ENCODE peak calls at places on chromosome 1, in six cellular contexts. J, E, M, A, S and W are unnamed samples. For H3K4me1, the result is how much of the 10 kb centered on the place peaks cover.

GRCh38 chr1:25195835-25196234 is 36.5 kb downstream of the SYF2 start:
- DNase-seq in J (no peak), E (peak), M (no peak), A (no peak), S (no peak), W (no peak)

GRCh38 chr1:117120774-117121588 is 568 bp downstream of the TRIM45 start:
- DNase-seq in J (peak), E (no peak), M (no peak), A (no peak), S (no peak), W (no peak)

GRCh38 chr1:26177182-26177684 is at the start of gene CNKSR1:
- DNase-seq in J (peak), E (no peak), M (peak), A (no peak), S (peak), W (peak)

GRCh38 chr1:9843576-9843945 is 19.8 kb upstream of the CLSTN1 start:
- DNase-seq in J (no peak), E (no peak), M (no peak), A (no peak), S (no peak), W (no peak)

GRCh38 chr1:86650065-86650464 is 54.3 kb upstream of the SH3GLB1 start:
- DNase-seq in J (peak), E (no peak), M (no peak), A (no peak), S (no peak), W (no peak)

GRCh38 chr1:193957556-193958095 is 771.2 kb upstream of the B3GALT2 start:
- DNase-seq in J (no peak), E (no peak), M (no peak), A (no peak), S (no peak), W (no peak)

GRCh38 chr1:188281927-188282326 is 1453.2 kb downstream of the PLA2G4A start:
- DNase-seq in J (no peak), E (no peak), M (no peak), A (no peak), S (no peak), W (no peak)

GRCh38 chr1:61459345-61459744 is 265.6 kb downstream of the TM2D1 start:
- DNase-seq in J (no peak), E (peak), M (no peak), A (no peak), S (no peak), W (no peak)

GRCh38 chr1:109963864-109964263 is 20.7 kb upstream of the AHCYL1 start:
- DNase-seq in J (no peak), E (no peak), M (no peak), A (no peak), S (no peak), W (no peak)

GRCh38 chr1:169072945-169073725 is 33.4 kb upstream of the ATP1B1 start:
- DNase-seq in J (no peak), E (no peak), M (no peak), A (no peak), S (no peak), W (no peak)

GRCh38 chr1:156684227-156684782 is 7.1 kb upstream of the NES start:
- DNase-seq in J (no peak), E (no peak), M (no peak), A (no peak), S (no peak), W (no peak)

GRCh38 chr1:63674238-63674864 is 81.1 kb downstream of the PGM1 start:
- DNase-seq in J (peak), E (peak), M (peak), A (peak), S (peak), W (peak)

GRCh38 chr1:107623431-107623830 is 341.5 kb downstream of the VAV3 start:
- DNase-seq in J (no peak), E (no peak), M (no peak), A (no peak), S (no peak), W (no peak)

DNA sequence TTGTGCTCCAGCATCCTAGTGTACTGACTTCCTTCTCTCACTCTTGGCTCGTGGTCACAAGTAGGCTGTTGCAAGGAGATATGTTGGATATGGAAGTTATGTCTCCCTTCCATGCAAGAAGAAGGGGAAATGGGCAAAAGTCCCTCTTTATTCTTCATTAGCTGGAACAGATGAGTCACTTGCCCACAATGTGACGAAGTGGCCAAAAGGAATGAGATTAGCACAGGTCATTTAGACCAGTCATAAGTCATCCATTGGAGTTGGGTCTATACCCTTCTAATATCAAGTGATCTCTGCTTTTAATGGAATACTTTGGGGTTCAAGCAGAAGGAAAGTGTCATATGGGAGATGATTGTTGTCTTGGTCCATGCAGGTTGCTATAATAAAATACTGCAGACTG is 91.2 kb upstream of the NGF start:
- DNase-seq in J (no peak), E (no peak), M (no peak), A (no peak), S (no peak), W (no peak)
- H3K4me1 ChIP-seq in J (under half), E (under half), M (under half), A (under half), S (under half), W (under half)

DNA sequence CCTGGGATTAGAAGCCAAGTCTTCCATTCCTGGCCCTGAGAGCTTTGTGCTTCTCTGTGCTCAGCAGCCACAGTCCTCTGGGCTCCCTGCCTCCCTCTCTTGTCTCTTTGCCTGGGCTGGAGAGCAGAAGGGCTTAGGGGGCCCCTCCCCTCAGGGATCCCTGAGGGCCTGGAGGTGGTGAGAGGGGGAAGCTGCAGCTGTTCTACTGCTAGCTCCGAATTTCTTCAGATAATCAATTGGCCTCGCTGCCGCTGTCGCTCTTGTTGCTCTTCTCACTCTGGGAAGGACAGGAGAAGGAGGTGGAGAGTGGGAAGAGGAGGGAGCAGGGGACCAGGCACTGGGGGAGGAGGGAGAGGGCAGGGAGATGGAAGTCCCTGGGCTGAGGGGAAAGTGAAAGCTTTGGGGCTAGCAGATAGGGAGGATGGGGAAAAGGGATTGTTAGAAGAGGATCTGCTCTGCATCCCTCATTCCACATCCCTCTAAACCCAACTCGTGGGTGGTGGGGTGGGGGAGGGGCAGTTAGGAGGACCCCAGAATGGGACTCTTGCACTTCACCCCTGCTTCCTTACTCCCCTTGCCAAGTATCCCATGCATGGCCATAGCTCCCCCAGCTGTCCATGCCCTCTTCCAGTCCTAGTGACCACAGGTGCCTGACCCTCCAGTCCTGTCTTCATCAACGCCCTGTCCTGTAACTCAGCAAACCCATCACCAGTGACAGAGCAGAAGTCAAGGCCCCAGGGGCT is 8.0 kb downstream of the NHLH1 start:
- DNase-seq in J (peak), E (peak), M (no peak), A (no peak), S (no peak), W (no peak)
- H3K4me1 ChIP-seq in J (under half), E (under half), M (under half), A (under half), S (under half), W (under half)

DNA sequence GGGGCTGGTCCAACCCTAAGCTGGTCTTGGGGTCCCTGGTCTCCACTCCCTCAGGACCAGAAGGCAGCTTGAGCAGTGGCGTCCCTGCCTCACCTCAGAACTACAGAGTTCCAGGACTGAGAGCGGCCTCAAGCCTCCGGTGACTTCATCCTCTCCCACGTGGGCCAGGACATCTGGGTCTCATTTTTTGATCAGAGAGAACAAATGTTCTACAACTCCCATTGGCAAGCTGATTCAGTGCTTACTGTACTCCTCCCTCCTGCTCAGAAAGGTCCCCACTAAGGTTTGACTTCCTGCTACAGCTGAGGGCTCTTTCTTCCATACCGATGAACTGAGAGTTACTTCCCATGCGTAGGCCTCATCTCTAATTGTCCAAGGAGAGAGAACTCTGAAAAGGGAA is 78.5 kb downstream of the PLXNA2 start:
- DNase-seq in J (no peak), E (no peak), M (no peak), A (peak), S (no peak), W (no peak)
- H3K4me1 ChIP-seq in J (under half), E (under half), M (under half), A (half or more), S (under half), W (under half)

GRCh38 chr1:185581020-185581419 is 153.2 kb upstream of the HMCN1 start:
- DNase-seq in J (no peak), E (no peak), M (no peak), A (no peak), S (no peak), W (no peak)
- H3K4me1 ChIP-seq in J (under half), E (under half), M (under half), A (under half), S (under half), W (under half)

GRCh38 chr1:174971902-174972301 is 27.8 kb upstream of the CACYBP start:
- DNase-seq in J (no peak), E (no peak), M (no peak), A (no peak), S (no peak), W (no peak)
- H3K4me1 ChIP-seq in J (under half), E (under half), M (under half), A (under half), S (under half), W (under half)

GRCh38 chr1:8473892-8474300 is 156.0 kb downstream of the SLC45A1 start:
- DNase-seq in J (no peak), E (no peak), M (no peak), A (no peak), S (no peak), W (no peak)

GRCh38 chr1:8473121-8473891 is 155.4 kb downstream of the SLC45A1 start:
- DNase-seq in J (no peak), E (no peak), M (no peak), A (no peak), S (no peak), W (no peak)

GRCh38 chr1:8472668-8473067 is 154.8 kb downstream of the SLC45A1 start:
- DNase-seq in J (no peak), E (no peak), M (no peak), A (no peak), S (no peak), W (no peak)

GRCh38 chr1:8468751-8469150 is 150.8 kb downstream of the SLC45A1 start:
- DNase-seq in J (no peak), E (no peak), M (peak), A (no peak), S (no peak), W (no peak)

DNA sequence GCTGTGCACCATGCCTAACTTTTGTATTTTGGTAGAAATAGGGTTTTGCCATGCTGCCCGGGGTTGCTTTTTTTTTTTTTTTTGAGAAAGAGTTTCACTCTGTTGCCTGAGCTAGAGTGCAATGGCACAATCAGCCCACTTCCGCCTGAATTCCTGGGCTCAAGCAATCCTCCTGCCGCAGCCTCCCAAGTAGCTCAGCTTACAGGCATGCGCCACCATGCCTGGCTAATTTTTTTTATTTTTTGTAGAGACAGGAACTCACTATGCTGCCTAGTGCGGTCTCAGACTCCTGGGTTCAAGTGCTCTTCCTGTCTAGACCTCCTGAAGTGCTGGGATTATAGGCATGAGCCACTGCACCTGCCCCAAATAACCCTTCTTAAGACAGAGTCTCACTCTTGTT is 153.5 kb downstream of the SLC45A1 start:
- DNase-seq in J (no peak), E (no peak), M (no peak), A (no peak), S (no peak), W (no peak)
- H3K4me1 ChIP-seq in J (under half), E (under half), M (under half), A (under half), S (under half), W (under half)

DNA sequence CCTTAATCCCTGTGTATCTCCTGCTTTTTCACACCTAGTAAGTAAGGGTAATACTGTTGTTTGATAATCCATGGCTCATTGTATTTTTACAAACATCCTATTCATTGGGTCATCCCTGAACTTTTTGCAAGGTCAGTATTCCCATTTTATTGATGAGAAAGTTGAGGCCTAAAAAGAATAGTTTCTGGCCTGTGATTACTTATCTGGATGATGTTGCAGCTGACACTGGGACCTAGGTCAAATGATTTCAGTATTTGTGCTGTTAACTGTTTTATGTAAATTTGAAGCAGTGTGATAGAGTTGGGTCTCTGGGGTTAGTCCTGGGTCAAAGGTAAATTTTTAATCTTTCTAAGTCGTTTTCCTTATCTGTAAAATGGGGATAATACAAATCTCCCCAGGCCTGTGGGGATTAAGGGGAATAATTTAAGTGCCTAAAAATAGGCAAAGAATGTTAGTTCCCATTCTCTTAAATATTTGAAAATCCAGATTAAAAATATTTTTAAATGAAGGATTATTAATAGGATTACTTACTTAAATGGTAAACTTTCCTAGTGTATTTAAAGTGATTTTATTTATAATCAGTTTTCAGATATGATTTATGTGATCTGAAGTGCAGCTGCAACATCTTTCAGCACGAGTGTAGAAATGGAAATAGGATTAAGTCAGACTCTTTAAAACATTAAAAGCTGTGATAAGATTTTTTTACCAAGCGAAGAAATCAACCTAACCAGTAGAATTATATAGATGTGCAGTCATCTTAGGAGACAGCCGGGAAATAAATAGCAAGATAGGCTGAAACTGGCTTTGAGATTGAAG is 4.3 kb downstream of the PPP2R5A start:
- DNase-seq in J (no peak), E (no peak), M (no peak), A (no peak), S (no peak), W (no peak)
- H3K4me1 ChIP-seq in J (under half), E (under half), M (under half), A (half or more), S (half or more), W (under half)